ENCODE peak calls at places on chromosome 7, in nine cellular contexts. One of them, this sample, is unnamed. For H4K20me1, the result is how much of the 10 kb centered on the place peaks cover.

GRCh38 chr7:102978280-102978679 is 65.5 kb downstream of the LRRC17 start:
- DNase-seq in neural progenitor cell: no peak
- DNase-seq in astrocyte: peak
- DNase-seq in hepatocyte: peak
- DNase-seq in PC-9: peak
- DNase-seq in IMR-90: peak
- DNase-seq in fibroblast of lung: peak
- DNase-seq in GM23248: peak
- DNase-seq in mammary epithelial cell: peak
- DNase-seq in this sample: no peak

GRCh38 chr7:100779359-100779758 is 46.0 kb downstream of the ZAN start:
- DNase-seq in neural progenitor cell: peak
- DNase-seq in astrocyte: no peak
- DNase-seq in hepatocyte: no peak
- DNase-seq in PC-9: no peak
- DNase-seq in IMR-90: no peak
- DNase-seq in fibroblast of lung: no peak
- DNase-seq in GM23248: no peak
- DNase-seq in mammary epithelial cell: no peak
- DNase-seq in this sample: no peak

GRCh38 chr7:95501261-95501816 is 15.6 kb downstream of the ASB4 start:
- DNase-seq in neural progenitor cell: no peak
- DNase-seq in astrocyte: peak
- DNase-seq in hepatocyte: no peak
- DNase-seq in PC-9: peak
- DNase-seq in IMR-90: no peak
- DNase-seq in fibroblast of lung: peak
- DNase-seq in GM23248: no peak
- DNase-seq in mammary epithelial cell: no peak
- DNase-seq in this sample: peak

GRCh38 chr7:79291498-79291865 is 162.0 kb downstream of the MAGI2 start:
- DNase-seq in neural progenitor cell: no peak
- DNase-seq in astrocyte: no peak
- DNase-seq in hepatocyte: no peak
- DNase-seq in PC-9: no peak
- DNase-seq in IMR-90: no peak
- DNase-seq in fibroblast of lung: no peak
- DNase-seq in GM23248: no peak
- DNase-seq in mammary epithelial cell: peak
- DNase-seq in this sample: no peak

GRCh38 chr7:132738254-132738653 is 162.0 kb upstream of the PLXNA4 start:
- DNase-seq in neural progenitor cell: no peak
- DNase-seq in astrocyte: peak
- DNase-seq in hepatocyte: no peak
- DNase-seq in PC-9: peak
- DNase-seq in IMR-90: peak
- DNase-seq in fibroblast of lung: peak
- DNase-seq in GM23248: peak
- DNase-seq in mammary epithelial cell: peak
- DNase-seq in this sample: no peak

GRCh38 chr7:16078076-16078952 is 343.0 kb downstream of the CRPPA start:
- DNase-seq in neural progenitor cell: peak
- DNase-seq in astrocyte: peak
- DNase-seq in hepatocyte: peak
- DNase-seq in PC-9: peak
- DNase-seq in IMR-90: peak
- DNase-seq in fibroblast of lung: peak
- DNase-seq in GM23248: peak
- DNase-seq in mammary epithelial cell: peak
- DNase-seq in this sample: peak

GRCh38 chr7:136870799-136871487 is 2.5 kb downstream of the CHRM2 start:
- DNase-seq in neural progenitor cell: peak
- DNase-seq in astrocyte: peak
- DNase-seq in hepatocyte: peak
- DNase-seq in PC-9: no peak
- DNase-seq in IMR-90: no peak
- DNase-seq in fibroblast of lung: peak
- DNase-seq in GM23248: peak
- DNase-seq in mammary epithelial cell: no peak
- DNase-seq in this sample: no peak

GRCh38 chr7:29921404-29922010 is 68.1 kb downstream of the SCRN1 start:
- DNase-seq in neural progenitor cell: peak
- DNase-seq in astrocyte: peak
- DNase-seq in hepatocyte: peak
- DNase-seq in PC-9: peak
- DNase-seq in IMR-90: peak
- DNase-seq in fibroblast of lung: peak
- DNase-seq in GM23248: peak
- DNase-seq in mammary epithelial cell: peak
- DNase-seq in this sample: peak

GRCh38 chr7:103862302-103863035 is 127.0 kb downstream of the RELN start:
- DNase-seq in neural progenitor cell: no peak
- DNase-seq in astrocyte: no peak
- DNase-seq in hepatocyte: no peak
- DNase-seq in PC-9: no peak
- DNase-seq in IMR-90: no peak
- DNase-seq in fibroblast of lung: no peak
- DNase-seq in GM23248: no peak
- DNase-seq in mammary epithelial cell: no peak
- DNase-seq in this sample: no peak

GRCh38 chr7:50679218-50680007 is 103.3 kb downstream of the GRB10 start:
- DNase-seq in neural progenitor cell: peak
- DNase-seq in astrocyte: peak
- DNase-seq in hepatocyte: peak
- DNase-seq in PC-9: peak
- DNase-seq in IMR-90: peak
- DNase-seq in fibroblast of lung: peak
- DNase-seq in GM23248: peak
- DNase-seq in mammary epithelial cell: peak
- DNase-seq in this sample: peak

GRCh38 chr7:29398011-29398410 is 165.6 kb upstream of the PRR15 start:
- DNase-seq in neural progenitor cell: no peak
- DNase-seq in astrocyte: no peak
- DNase-seq in hepatocyte: no peak
- DNase-seq in PC-9: no peak
- DNase-seq in IMR-90: no peak
- DNase-seq in fibroblast of lung: no peak
- DNase-seq in GM23248: no peak
- DNase-seq in mammary epithelial cell: no peak
- DNase-seq in this sample: peak

GRCh38 chr7:8295638-8296361 is 33.8 kb upstream of the ICA1 start:
- DNase-seq in neural progenitor cell: peak
- DNase-seq in astrocyte: peak
- DNase-seq in hepatocyte: peak
- DNase-seq in PC-9: peak
- DNase-seq in IMR-90: peak
- DNase-seq in fibroblast of lung: peak
- DNase-seq in GM23248: peak
- DNase-seq in mammary epithelial cell: peak
- DNase-seq in this sample: peak

GRCh38 chr7:95881597-95881996 is 109.2 kb downstream of the DYNC1I1 start:
- DNase-seq in neural progenitor cell: no peak
- DNase-seq in astrocyte: no peak
- DNase-seq in hepatocyte: no peak
- DNase-seq in PC-9: no peak
- DNase-seq in IMR-90: no peak
- DNase-seq in fibroblast of lung: no peak
- DNase-seq in GM23248: no peak
- DNase-seq in mammary epithelial cell: no peak
- DNase-seq in this sample: no peak

GRCh38 chr7:39651262-39651661 is 27.9 kb downstream of the RALA start:
- DNase-seq in neural progenitor cell: no peak
- DNase-seq in astrocyte: peak
- DNase-seq in hepatocyte: no peak
- DNase-seq in PC-9: no peak
- DNase-seq in IMR-90: peak
- DNase-seq in fibroblast of lung: peak
- DNase-seq in GM23248: peak
- DNase-seq in mammary epithelial cell: no peak
- DNase-seq in this sample: no peak

GRCh38 chr7:128940494-128941322 is 3.0 kb downstream of the IRF5 start:
- DNase-seq in neural progenitor cell: no peak
- DNase-seq in astrocyte: no peak
- DNase-seq in hepatocyte: no peak
- DNase-seq in PC-9: no peak
- DNase-seq in IMR-90: no peak
- DNase-seq in fibroblast of lung: no peak
- DNase-seq in GM23248: no peak
- DNase-seq in mammary epithelial cell: no peak
- DNase-seq in this sample: peak

DNA sequence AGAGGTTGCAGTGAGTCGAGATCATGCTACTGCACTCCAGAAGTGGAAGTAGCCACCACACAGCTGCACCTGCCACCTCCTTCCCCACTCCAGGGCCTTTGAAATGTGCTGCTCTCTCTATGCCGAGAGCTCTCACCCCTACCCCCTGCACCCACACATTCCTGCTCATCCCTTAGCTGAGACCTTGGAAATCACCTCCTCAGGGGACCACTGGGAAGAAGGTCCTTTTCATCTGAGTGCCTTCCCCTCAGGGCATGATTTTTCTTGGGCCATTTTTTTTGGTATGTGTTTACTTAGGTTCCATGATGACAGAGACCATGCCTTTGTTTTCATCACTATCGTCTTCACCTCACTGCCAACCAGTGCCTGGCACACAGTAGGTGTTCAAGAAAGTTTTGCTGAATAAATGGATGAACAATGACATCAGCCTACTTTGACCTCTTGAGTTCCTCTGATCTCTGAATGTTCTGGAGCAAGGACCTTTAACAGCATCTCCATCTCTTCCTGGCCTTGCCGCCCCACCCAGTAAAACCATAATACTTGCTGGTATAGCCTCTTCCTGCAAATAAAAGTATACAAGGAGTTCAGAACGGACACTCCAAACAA is 166.6 kb upstream of the KLF14 start:
- DNase-seq in neural progenitor cell: no peak
- DNase-seq in astrocyte: no peak
- DNase-seq in hepatocyte: no peak
- DNase-seq in PC-9: no peak
- DNase-seq in IMR-90: no peak
- DNase-seq in fibroblast of lung: no peak
- DNase-seq in GM23248: peak
- DNase-seq in mammary epithelial cell: no peak
- DNase-seq in this sample: no peak
- H4K20me1 ChIP-seq in neural progenitor cell: under half
- H4K20me1 ChIP-seq in astrocyte: half or more
- H4K20me1 ChIP-seq in hepatocyte: under half
- H4K20me1 ChIP-seq in PC-9: half or more
- H4K20me1 ChIP-seq in IMR-90: half or more
- H4K20me1 ChIP-seq in fibroblast of lung: under half
- H4K20me1 ChIP-seq in GM23248: under half
- H4K20me1 ChIP-seq in mammary epithelial cell: under half
- H4K20me1 ChIP-seq in this sample: under half

DNA sequence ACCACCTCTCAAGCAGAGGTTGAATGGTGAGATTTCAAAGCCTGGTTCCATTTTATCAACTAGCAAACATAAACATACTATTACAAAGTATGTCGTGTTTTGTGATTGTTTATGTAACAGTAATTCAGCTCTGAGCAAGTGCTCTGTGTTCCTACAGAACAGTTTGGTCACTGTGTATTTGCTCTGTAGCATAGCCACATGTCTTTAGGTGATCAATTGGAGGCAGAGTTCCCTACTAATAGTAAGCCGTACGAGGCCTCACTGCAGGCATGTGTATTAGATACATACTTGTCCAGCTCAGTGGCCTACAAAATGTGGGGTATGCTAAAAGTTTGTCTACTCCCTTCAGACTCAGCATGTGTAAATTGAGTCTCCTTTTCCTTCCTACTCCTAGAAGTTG is 53.0 kb downstream of the C1GALT1 start:
- DNase-seq in neural progenitor cell: no peak
- DNase-seq in astrocyte: no peak
- DNase-seq in hepatocyte: no peak
- DNase-seq in PC-9: no peak
- DNase-seq in IMR-90: peak
- DNase-seq in fibroblast of lung: no peak
- DNase-seq in GM23248: no peak
- DNase-seq in mammary epithelial cell: no peak
- DNase-seq in this sample: no peak
- H4K20me1 ChIP-seq in neural progenitor cell: under half
- H4K20me1 ChIP-seq in astrocyte: under half
- H4K20me1 ChIP-seq in hepatocyte: under half
- H4K20me1 ChIP-seq in PC-9: under half
- H4K20me1 ChIP-seq in IMR-90: under half
- H4K20me1 ChIP-seq in fibroblast of lung: under half
- H4K20me1 ChIP-seq in GM23248: under half
- H4K20me1 ChIP-seq in mammary epithelial cell: under half
- H4K20me1 ChIP-seq in this sample: under half

GRCh38 chr7:127896683-127897082 is 134.6 kb downstream of the LRRC4 start:
- DNase-seq in neural progenitor cell: no peak
- DNase-seq in astrocyte: no peak
- DNase-seq in hepatocyte: no peak
- DNase-seq in PC-9: no peak
- DNase-seq in IMR-90: no peak
- DNase-seq in fibroblast of lung: no peak
- DNase-seq in GM23248: no peak
- DNase-seq in mammary epithelial cell: no peak
- DNase-seq in this sample: no peak

GRCh38 chr7:127897704-127898454 is 133.4 kb downstream of the LRRC4 start:
- DNase-seq in neural progenitor cell: no peak
- DNase-seq in astrocyte: peak
- DNase-seq in hepatocyte: no peak
- DNase-seq in PC-9: no peak
- DNase-seq in IMR-90: peak
- DNase-seq in fibroblast of lung: peak
- DNase-seq in GM23248: peak
- DNase-seq in mammary epithelial cell: peak
- DNase-seq in this sample: no peak

GRCh38 chr7:127901895-127902703 is 129.1 kb downstream of the LRRC4 start:
- DNase-seq in neural progenitor cell: no peak
- DNase-seq in astrocyte: no peak
- DNase-seq in hepatocyte: no peak
- DNase-seq in PC-9: no peak
- DNase-seq in IMR-90: no peak
- DNase-seq in fibroblast of lung: no peak
- DNase-seq in GM23248: no peak
- DNase-seq in mammary epithelial cell: no peak
- DNase-seq in this sample: peak

GRCh38 chr7:127900735-127901685 is 130.2 kb downstream of the LRRC4 start:
- DNase-seq in neural progenitor cell: peak
- DNase-seq in astrocyte: no peak
- DNase-seq in hepatocyte: no peak
- DNase-seq in PC-9: no peak
- DNase-seq in IMR-90: no peak
- DNase-seq in fibroblast of lung: no peak
- DNase-seq in GM23248: no peak
- DNase-seq in mammary epithelial cell: no peak
- DNase-seq in this sample: no peak

GRCh38 chr7:127900116-127900515 is 131.1 kb downstream of the LRRC4 start:
- DNase-seq in neural progenitor cell: no peak
- DNase-seq in astrocyte: no peak
- DNase-seq in hepatocyte: no peak
- DNase-seq in PC-9: no peak
- DNase-seq in IMR-90: no peak
- DNase-seq in fibroblast of lung: no peak
- DNase-seq in GM23248: peak
- DNase-seq in mammary epithelial cell: no peak
- DNase-seq in this sample: no peak
- H4K20me1 ChIP-seq in neural progenitor cell: under half
- H4K20me1 ChIP-seq in astrocyte: half or more
- H4K20me1 ChIP-seq in hepatocyte: under half
- H4K20me1 ChIP-seq in PC-9: under half
- H4K20me1 ChIP-seq in IMR-90: half or more
- H4K20me1 ChIP-seq in fibroblast of lung: under half
- H4K20me1 ChIP-seq in GM23248: under half
- H4K20me1 ChIP-seq in mammary epithelial cell: under half
- H4K20me1 ChIP-seq in this sample: under half

GRCh38 chr7:37430126-37430525 is 18.5 kb downstream of the ELMO1 start:
- DNase-seq in neural progenitor cell: no peak
- DNase-seq in astrocyte: no peak
- DNase-seq in hepatocyte: no peak
- DNase-seq in PC-9: no peak
- DNase-seq in IMR-90: no peak
- DNase-seq in fibroblast of lung: no peak
- DNase-seq in GM23248: no peak
- DNase-seq in mammary epithelial cell: no peak
- DNase-seq in this sample: no peak
- H4K20me1 ChIP-seq in neural progenitor cell: under half
- H4K20me1 ChIP-seq in astrocyte: under half
- H4K20me1 ChIP-seq in hepatocyte: under half
- H4K20me1 ChIP-seq in PC-9: under half
- H4K20me1 ChIP-seq in IMR-90: under half
- H4K20me1 ChIP-seq in fibroblast of lung: under half
- H4K20me1 ChIP-seq in GM23248: under half
- H4K20me1 ChIP-seq in mammary epithelial cell: under half
- H4K20me1 ChIP-seq in this sample: under half

This sample was measured in MM.1S.